ENCODE peak calls at places on chromosomes 3 and 15, in seven cellular contexts. Q is Daoy; I is naive B cell; C is IMR-90; F is NCI-H2081; J is T-cell; U is activated T-helper 1 cell treated with anti-CD3 and anti-CD28 coated beads, Interleukin-12 subunit alpha, Interleukin-12 subunit beta, Interleukin-2, Interleukin-4 antibody, amounts not matched to agents 30 ng/mL and 10 ng/mL and 1 ng/mL, durations not matched to agents 14 hours and 24 hours and 36 hours. H is an unnamed sample.
A peak's percentile ranks its signal among the peaks of the same experiment; 100 is the strongest.

GRCh38 chr3:115783938-115784738 is 160.8 kb downstream of the GAP43 start:
- DNase-seq in Q (peak; percentile 98), I (peak; percentile 91), C (peak; percentile 93), F (peak; percentile 92), J (peak; percentile 90), U (peak; percentile 76), H (no peak)

GRCh38 chr3:35931867-35932266 is 292.5 kb downstream of the ARPP21 start:
- DNase-seq in Q (no peak), I (no peak), C (no peak), F (no peak), J (no peak), U (no peak), H (no peak)

GRCh38 chr15:81924667-81925183 is 121.1 kb downstream of the MEX3B start:
- DNase-seq in Q (no peak), I (no peak), C (no peak), F (no peak), J (no peak), U (no peak), H (no peak)

GRCh38 chr3:79016587-79017380 is 751.0 kb downstream of the ROBO1 start:
- DNase-seq in Q (no peak), I (no peak), C (peak; percentile 53), F (no peak), J (no peak), U (no peak), H (no peak)

GRCh38 chr15:57565326-57565725 is 26.4 kb upstream of the MYZAP start:
- DNase-seq in Q (peak; percentile 29), I (peak; percentile 80), C (peak; percentile 7), F (peak; percentile 26), J (peak; percentile 51), U (peak; percentile 49), H (no peak)

GRCh38 chr3:105359098-105359762 is 7.5 kb upstream of the ALCAM start:
- DNase-seq in Q (peak; percentile 73), I (no peak), C (peak; percentile 78), F (no peak), J (no peak), U (no peak), H (no peak)

GRCh38 chr3:186625600-186626042 is 12.8 kb downstream of the AHSG start:
- DNase-seq in Q (no peak), I (no peak), C (no peak), F (no peak), J (no peak), U (no peak), H (peak; percentile 31)

GRCh38 chr15:65851981-65852380 is 17.3 kb upstream of the RAB11A start:
- DNase-seq in Q (no peak), I (no peak), C (no peak), F (no peak), J (no peak), U (no peak), H (no peak)

GRCh38 chr3:115876860-115877646 is 253.7 kb downstream of the GAP43 start:
- DNase-seq in Q (no peak), I (no peak), C (no peak), F (peak; percentile 32), J (no peak), U (no peak), H (no peak)

GRCh38 chr15:65836665-65837064 is 32.6 kb upstream of the RAB11A start:
- DNase-seq in Q (no peak), I (no peak), C (no peak), F (no peak), J (no peak), U (no peak), H (no peak)

GRCh38 chr3:45082139-45082538 is 56.0 kb downstream of the CLEC3B start:
- DNase-seq in Q (no peak), I (no peak), C (peak; percentile 46), F (no peak), J (no peak), U (no peak), H (no peak)

GRCh38 chr15:40044717-40045571 is 6.0 kb upstream of the SRP14 start:
- DNase-seq in Q (peak; percentile 90), I (peak; percentile 83), C (peak; percentile 76), F (peak; percentile 85), J (peak; percentile 53), U (peak; percentile 77), H (no peak)

GRCh38 chr3:30581067-30581585 is 25.3 kb upstream of the TGFBR2 start:
- DNase-seq in Q (no peak), I (no peak), C (no peak), F (no peak), J (no peak), U (no peak), H (no peak)

GRCh38 chr15:99019558-99020540 is 12.3 kb upstream of the PGPEP1L start:
- DNase-seq in Q (peak; percentile 45), I (no peak), C (peak; percentile 65), F (no peak), J (no peak), U (no peak), H (no peak)

GRCh38 chr3:11717301-11717700 is 73.6 kb upstream of the VGLL4 start:
- DNase-seq in Q (peak; percentile 32), I (no peak), C (peak; percentile 39), F (no peak), J (no peak), U (no peak), H (no peak)

GRCh38 chr15:57218826-57219576 is 157.3 kb upstream of the CGNL1 start:
- DNase-seq in Q (peak; percentile 37), I (peak; percentile 2), C (peak; percentile 96), F (peak; percentile 95), J (no peak), U (no peak), H (no peak)

GRCh38 chr15:69973102-69973714 is 124.5 kb downstream of the TLE3 start:
- DNase-seq in Q (peak; percentile 68), I (no peak), C (peak; percentile 37), F (no peak), J (no peak), U (peak; percentile 11), H (no peak)

GRCh38 chr3:107877936-107878335 is 212.9 kb downstream of the CD47 start:
- DNase-seq in Q (no peak), I (no peak), C (no peak), F (no peak), J (no peak), U (no peak), H (no peak)

GRCh38 chr15:31397851-31398661 is 71.4 kb downstream of the KLF13 start:
- DNase-seq in Q (no peak), I (no peak), C (no peak), F (peak; percentile 60), J (no peak), U (no peak), H (no peak)

GRCh38 chr15:46461416-46461815 is 826.6 kb downstream of the SQOR start:
- DNase-seq in Q (no peak), I (no peak), C (no peak), F (no peak), J (no peak), U (no peak), H (no peak)

GRCh38 chr3:124094496-124094895 is 102.6 kb upstream of the ROPN1 start:
- DNase-seq in Q (no peak), I (no peak), C (no peak), F (no peak), J (no peak), U (no peak), H (no peak)

GRCh38 chr3:161067346-161067745 is 37.8 kb downstream of the B3GALNT1 start:
- DNase-seq in Q (no peak), I (no peak), C (no peak), F (no peak), J (no peak), U (no peak), H (no peak)

GRCh38 chr15:25784876-25785642 is 78.1 kb downstream of the ATP10A start:
- DNase-seq in Q (peak; percentile 86), I (no peak), C (peak; percentile 94), F (no peak), J (no peak), U (no peak), H (no peak)

GRCh38 chr3:177195242-177195940 is 1.9 kb downstream of the TBL1XR1 start:
- DNase-seq in Q (peak; percentile 48), I (no peak), C (no peak), F (peak; percentile 62), J (no peak), U (no peak), H (no peak)

GRCh38 chr3:181712505-181713299 is 977 bp downstream of the SOX2 start:
- DNase-seq in Q (peak; percentile 81), I (no peak), C (no peak), F (peak; percentile 90), J (no peak), U (no peak), H (no peak)

GRCh38 chr3:159765025-159765859 is 223.4 kb upstream of the IL12A start:
- DNase-seq in Q (peak; percentile 99), I (peak; percentile 27), C (peak; percentile 98), F (peak; percentile 70), J (no peak), U (no peak), H (peak; percentile 96)

GRCh38 chr15:65518633-65519285 is 1.3 kb upstream of the DPP8 start:
- DNase-seq in Q (no peak), I (no peak), C (no peak), F (peak; percentile 23), J (no peak), U (no peak), H (no peak)

GRCh38 chr3:51637941-51638471 is 33.0 kb upstream of the TEX264 start:
- DNase-seq in Q (peak; percentile 25), I (peak; percentile 10), C (peak; percentile 71), F (peak; percentile 47), J (no peak), U (peak; percentile 11), H (no peak)

GRCh38 chr3:184781801-184782200 is 30.2 kb upstream of the VPS8 start:
- DNase-seq in Q (no peak), I (no peak), C (no peak), F (no peak), J (no peak), U (no peak), H (no peak)

GRCh38 chr15:39404767-39405173 is 176.1 kb upstream of the THBS1 start:
- DNase-seq in Q (peak; percentile 92), I (no peak), C (peak; percentile 95), F (no peak), J (no peak), U (no peak), H (no peak)

GRCh38 chr3:119401502-119402440 is 61.6 kb downstream of the TMEM39A start:
- DNase-seq in Q (no peak), I (no peak), C (no peak), F (no peak), J (no peak), U (no peak), H (peak; percentile 25)

GRCh38 chr3:114874447-114874846 is 272.6 kb downstream of the ZBTB20 start:
- DNase-seq in Q (no peak), I (no peak), C (no peak), F (peak; percentile 39), J (no peak), U (no peak), H (no peak)

GRCh38 chr3:160956785-160957184 is 148.4 kb downstream of the B3GALNT1 start:
- DNase-seq in Q (peak; percentile 7), I (no peak), C (peak; percentile 7), F (peak; percentile 27), J (no peak), U (no peak), H (no peak)

GRCh38 chr15:96058103-96058851 is 272.2 kb upstream of the NR2F2 start:
- DNase-seq in Q (peak; percentile 21), I (peak; percentile 15), C (no peak), F (no peak), J (no peak), U (no peak), H (no peak)

GRCh38 chr3:179860275-179861107 is 176.2 kb downstream of the PEX5L start:
- DNase-seq in Q (no peak), I (no peak), C (no peak), F (no peak), J (no peak), U (no peak), H (no peak)